ENCODE peak calls at places on chromosome 22, in six cellular contexts. O, G, T, P, B and R are unnamed samples. For H3K79me2, the result is how much of the 10 kb centered on the place peaks cover.

GRCh38 chr22:32558681-32559355 is 84.2 kb downstream of the FBXO7 start:
- DNase-seq in P (no peak), G (peak), O (no peak), B (no peak), T (peak), R (peak)

GRCh38 chr22:45534339-45535192 is 31.9 kb downstream of the FBLN1 start:
- DNase-seq in P (no peak), T (no peak), B (no peak), G (no peak), O (no peak), R (peak)

GRCh38 chr22:50314455-50315288 is 7.2 kb upstream of the PLXNB2 start:
- DNase-seq in G (no peak), T (no peak), O (peak), B (peak), P (peak), R (peak)

GRCh38 chr22:49645257-49645656 is 182.4 kb downstream of the BRD1 start:
- DNase-seq in T (no peak), G (no peak), P (no peak), O (no peak), B (no peak), R (no peak)

GRCh38 chr22:32619614-32620426 is 145.2 kb downstream of the FBXO7 start:
- DNase-seq in P (no peak), O (no peak), T (peak), G (peak), B (no peak), R (no peak)

GRCh38 chr22:24096401-24097115 is 84.7 kb upstream of the SUSD2 start:
- DNase-seq in O (no peak), B (no peak), G (no peak), P (no peak), T (no peak), R (no peak)

GRCh38 chr22:20216863-20217499 is 51.1 kb downstream of the RTN4R start:
- DNase-seq in G (no peak), P (no peak), T (peak), B (no peak), O (no peak), R (no peak)

GRCh38 chr22:37674951-37675929 is at the start of gene LGALS1:
- DNase-seq in P (peak), B (peak), T (peak), G (peak), O (peak), R (peak)

GRCh38 chr22:41380993-41381328 is 781 bp upstream of the TEF start:
- DNase-seq in B (no peak), P (no peak), G (peak), T (peak), O (no peak), R (peak)

GRCh38 chr22:46890819-46891218 is 128.4 kb downstream of the TBC1D22A start:
- DNase-seq in G (no peak), T (no peak), O (no peak), B (no peak), P (no peak), R (no peak)

GRCh38 chr22:27609411-27610029 is 192.0 kb downstream of the MN1 start:
- DNase-seq in P (no peak), G (no peak), T (no peak), O (no peak), B (no peak), R (no peak)

GRCh38 chr22:46326066-46326680 is 9.3 kb upstream of the TRMU start:
- DNase-seq in T (no peak), P (no peak), O (no peak), G (no peak), B (no peak), R (no peak)

GRCh38 chr22:19665784-19666662 is 48.3 kb upstream of the SEPTIN5 start:
- DNase-seq in T (no peak), G (no peak), P (no peak), O (no peak), B (no peak), R (no peak)

GRCh38 chr22:46971776-46972150 is 209.3 kb downstream of the TBC1D22A start:
- DNase-seq in G (no peak), T (no peak), O (no peak), P (no peak), B (no peak), R (no peak)

GRCh38 chr22:19546680-19547079 is 22.5 kb upstream of the CLDN5 start:
- DNase-seq in T (no peak), O (no peak), G (no peak), P (no peak), B (no peak), R (no peak)

GRCh38 chr22:32389685-32390084 is 22.4 kb downstream of the RTCB start:
- DNase-seq in T (no peak), B (peak), P (peak), O (no peak), G (peak), R (peak)

GRCh38 chr22:38312261-38312800 is 4.9 kb downstream of the CSNK1E start:
- DNase-seq in G (peak), T (no peak), B (no peak), O (no peak), P (no peak), R (peak)

DNA sequence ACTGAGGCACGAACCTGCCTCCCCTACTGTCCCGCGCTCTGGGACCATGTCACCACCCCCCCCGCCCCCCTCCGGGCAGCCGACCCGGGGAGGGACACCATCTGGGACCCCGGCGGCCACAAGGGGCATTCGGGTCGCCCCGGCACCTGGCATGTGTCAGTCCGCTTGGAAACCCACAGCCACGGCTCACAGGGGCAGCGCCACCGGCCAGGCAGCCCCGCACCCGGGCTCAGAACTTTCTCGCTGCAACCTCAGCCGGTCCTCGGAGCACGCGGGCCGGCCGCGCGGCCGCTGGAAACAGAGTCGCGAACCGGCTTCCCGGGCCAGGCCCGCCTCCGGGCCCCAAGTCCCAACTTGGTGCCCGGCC is 159.9 kb upstream of the GRK3 start:
- DNase-seq in G (peak), T (no peak), B (peak), P (no peak), O (peak), R (peak)
- H3K79me2 ChIP-seq in G (under half), T (half or more), B (under half), P (half or more), O (under half), R (half or more)

DNA sequence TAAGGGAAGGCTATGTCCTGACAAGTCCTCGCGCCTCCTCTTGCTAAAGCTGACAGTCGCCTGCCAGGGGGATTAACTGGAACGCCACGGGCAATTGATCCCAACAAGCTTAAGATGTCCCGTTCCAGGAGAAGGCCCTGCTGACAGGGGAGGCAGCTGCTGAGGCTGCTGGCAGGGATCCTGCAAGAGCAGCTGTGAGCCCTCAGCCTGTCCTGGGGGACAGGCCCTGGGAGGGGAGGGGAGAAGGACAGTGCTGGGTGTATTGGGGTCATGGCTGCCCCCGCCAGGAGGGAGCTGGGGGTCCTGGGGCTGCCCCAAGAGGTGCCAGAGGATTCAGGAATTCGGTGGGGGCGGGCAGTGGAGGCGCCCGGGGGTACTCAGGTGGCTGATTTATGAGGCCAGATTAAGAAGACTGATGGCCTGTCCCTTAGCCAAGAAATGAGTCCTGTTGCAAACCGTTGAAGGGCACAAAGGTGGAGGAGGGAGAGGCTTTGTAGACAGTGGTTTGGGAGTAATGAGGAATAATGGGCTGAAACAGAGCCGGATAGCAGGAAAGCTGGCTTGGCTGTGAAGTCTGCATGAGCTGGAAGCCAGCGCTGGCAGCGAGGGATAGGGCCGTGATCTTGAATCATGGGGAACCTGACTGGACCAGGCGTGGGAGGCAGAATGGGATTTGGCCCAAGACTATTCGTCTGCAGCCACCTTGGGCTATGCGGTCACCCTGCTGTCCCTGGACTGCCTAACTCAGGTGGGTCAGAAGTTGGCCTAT is 133.5 kb downstream of the CACNA1I start:
- DNase-seq in O (no peak), B (no peak), G (peak), P (no peak), T (no peak), R (no peak)
- TF ChIP-seq EZH2phosphoT487 in O (no peak), B (no peak), G (no peak), P (no peak), T (no peak), R (no peak)

GRCh38 chr22:17665884-17666283 is 27.3 kb downstream of the BCL2L13 start:
- DNase-seq in P (no peak), O (no peak), T (no peak), B (no peak), G (peak), R (no peak)

GRCh38 chr22:17664414-17665045 is 26.0 kb downstream of the BCL2L13 start:
- DNase-seq in G (no peak), T (no peak), B (no peak), O (no peak), P (no peak), R (peak)

DNA sequence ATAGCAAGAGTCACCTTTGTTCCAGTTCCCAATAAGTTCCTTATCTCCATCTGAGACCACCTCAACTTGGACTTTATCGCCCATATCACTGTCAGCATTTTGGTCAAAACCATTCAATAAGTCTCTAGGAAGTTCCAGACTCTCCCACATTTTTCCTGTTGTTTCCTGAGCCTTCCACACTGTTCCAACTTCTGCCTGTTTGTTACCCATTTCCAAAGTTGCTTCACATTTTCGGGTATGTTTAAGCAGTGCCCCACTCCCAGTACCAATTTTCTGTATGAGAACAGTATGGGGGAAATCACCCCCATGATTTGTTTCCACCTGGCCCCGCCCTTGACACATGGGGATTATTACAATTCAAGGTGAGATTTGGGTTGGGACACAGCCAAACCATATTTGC is 26.7 kb downstream of the BCL2L13 start:
- DNase-seq in P (no peak), T (no peak), G (no peak), B (no peak), O (no peak), R (no peak)
- H3K79me2 ChIP-seq in P (under half), T (under half), G (under half), B (under half), O (under half), R (under half)

GRCh38 chr22:30129636-30130035 is 49.4 kb downstream of the HORMAD2 start:
- DNase-seq in P (no peak), O (no peak), G (no peak), B (no peak), T (peak), R (no peak)

GRCh38 chr22:30132290-30132996 is 52.2 kb downstream of the HORMAD2 start:
- DNase-seq in O (no peak), G (no peak), T (no peak), P (no peak), B (no peak), R (no peak)

GRCh38 chr22:30123463-30123862 is 43.2 kb downstream of the HORMAD2 start:
- DNase-seq in B (no peak), P (no peak), T (no peak), O (no peak), G (no peak), R (no peak)

GRCh38 chr22:30127749-30128166 is 47.5 kb downstream of the HORMAD2 start:
- DNase-seq in P (no peak), G (peak), T (no peak), O (no peak), B (no peak), R (no peak)

DNA sequence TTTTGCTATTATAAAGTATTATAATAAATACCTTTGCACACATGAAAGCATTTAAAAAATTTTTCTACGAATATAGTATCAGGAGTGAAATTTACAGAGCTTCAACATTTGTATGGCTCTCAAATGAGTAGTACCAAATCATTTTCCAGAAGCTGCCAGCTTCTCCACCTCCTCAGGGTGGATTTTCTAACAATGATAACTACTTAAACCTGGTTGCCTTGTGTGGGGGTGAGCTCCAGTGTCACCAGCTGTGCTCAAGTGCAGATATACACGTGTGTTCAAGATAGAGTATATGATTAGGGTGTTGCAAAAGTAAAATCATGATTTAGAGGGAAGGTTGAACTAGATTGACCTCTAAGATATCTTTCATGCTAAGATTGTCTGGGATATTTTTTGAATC is 48.2 kb downstream of the HORMAD2 start:
- DNase-seq in G (no peak), B (no peak), P (no peak), O (no peak), T (no peak), R (no peak)
- TF ChIP-seq EZH2phosphoT487 in G (no peak), B (no peak), P (no peak), O (no peak), T (no peak), R (no peak)

GRCh38 chr22:39520054-39520873 is at the start of gene ATF4:
- DNase-seq in P (peak), T (peak), G (peak), B (peak), O (peak), R (peak)

GRCh38 chr22:39518996-39519680 is 1.2 kb upstream of the ATF4 start:
- DNase-seq in B (no peak), T (peak), G (no peak), P (peak), O (peak), R (peak)

GRCh38 chr22:39522567-39523300 is 2.4 kb downstream of the ATF4 start:
- DNase-seq in T (peak), O (no peak), P (peak), B (no peak), G (peak), R (no peak)

GRCh38 chr22:39519681-39520053 is 695 bp upstream of the ATF4 start:
- DNase-seq in T (peak), O (peak), B (peak), G (peak), P (peak), R (peak)

GRCh38 chr22:39520874-39521857 is 804 bp downstream of the ATF4 start:
- DNase-seq in B (peak), O (peak), G (peak), T (peak), P (peak), R (peak)
- H3K79me2 ChIP-seq in B (under half), O (half or more), G (half or more), T (under half), P (half or more), R (half or more)

GRCh38 chr22:36552300-36552699 is 23.3 kb upstream of the EIF3D start:
- DNase-seq in G (no peak), O (no peak), T (no peak), P (peak), B (no peak), R (no peak)
- TF ChIP-seq EZH2phosphoT487 in G (no peak), O (no peak), T (no peak), P (no peak), B (no peak), R (no peak)

DNA sequence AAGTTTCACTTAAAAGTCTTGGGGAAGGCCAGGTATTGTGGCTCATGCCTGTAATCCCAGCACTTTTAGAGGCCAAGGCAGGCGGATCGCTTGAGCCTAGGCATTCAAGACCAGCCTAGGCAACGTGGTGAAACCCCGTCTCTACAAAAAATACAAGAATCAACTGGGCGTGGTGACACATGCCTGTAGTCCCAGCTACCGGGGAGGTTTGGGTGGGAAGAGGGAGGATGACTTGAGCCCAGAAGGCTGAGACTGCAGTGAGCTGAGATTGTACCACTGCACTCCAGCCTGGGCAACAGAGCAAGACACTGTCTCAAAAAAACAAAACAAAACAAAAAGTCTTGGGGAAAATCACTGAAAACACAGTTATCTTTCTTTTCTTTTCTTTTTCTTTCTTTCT is 15.4 kb upstream of the XBP1 start:
- DNase-seq in T (no peak), G (no peak), O (no peak), B (no peak), P (no peak), R (no peak)
- H3K79me2 ChIP-seq in T (under half), G (under half), O (under half), B (under half), P (under half), R (under half)